ENCODE peak calls at places on chromosomes 4 and X, in eight cellular contexts. Y, O, W, K, L, F, E and I are unnamed samples.

GRCh38 chrX:103656623-103657022 is 27.8 kb downstream of the TCEAL1 start:
- DNase-seq in Y (no peak), O (no peak), W (peak; percentile 48), K (peak; percentile 56), L (no peak), F (no peak), E (no peak), I (no peak)

GRCh38 chrX:45295587-45295986 is 94.9 kb upstream of the DIPK2B start:
- DNase-seq in Y (no peak), O (peak; percentile 3), W (peak; percentile 9), K (peak; percentile 27), L (no peak), F (peak; percentile 6), E (no peak), I (no peak)

GRCh38 chr4:8907596-8908205 is 36.1 kb upstream of the HMX1 start:
- DNase-seq in Y (no peak), O (no peak), W (no peak), K (no peak), L (no peak), F (no peak), E (no peak), I (no peak)

GRCh38 chr4:61527886-61528285 is 327.8 kb downstream of the ADGRL3 start:
- DNase-seq in Y (no peak), O (no peak), W (no peak), K (no peak), L (no peak), F (no peak), E (no peak), I (no peak)

GRCh38 chr4:2962614-2963184 is 507 bp downstream of the NOP14 start:
- DNase-seq in Y (no peak), O (peak; percentile 85), W (peak; percentile 69), K (no peak), L (peak; percentile 92), F (no peak), E (no peak), I (peak; percentile 54)

GRCh38 chrX:133999013-133999705 is 13.8 kb upstream of the GPC3 start:
- DNase-seq in Y (no peak), O (no peak), W (peak; percentile 82), K (no peak), L (no peak), F (no peak), E (no peak), I (no peak)

GRCh38 chrX:22666441-22666840 is 333.3 kb upstream of the DDX53 start:
- DNase-seq in Y (no peak), O (no peak), W (peak; percentile 3), K (no peak), L (peak; percentile 76), F (peak; percentile 85), E (no peak), I (no peak)

GRCh38 chrX:10278716-10279115 is 121.9 kb downstream of the CLCN4 start:
- DNase-seq in Y (no peak), O (no peak), W (no peak), K (no peak), L (no peak), F (no peak), E (no peak), I (no peak)

GRCh38 chr4:108830509-108831244 is 67.8 kb upstream of the ETNPPL start:
- DNase-seq in Y (no peak), O (peak; percentile 86), W (no peak), K (no peak), L (peak; percentile 1), F (peak; percentile 89), E (peak; percentile 61), I (no peak)

GRCh38 chrX:78624884-78625283 is 34.2 kb downstream of the RTL3 start:
- DNase-seq in Y (no peak), O (no peak), W (no peak), K (no peak), L (no peak), F (no peak), E (no peak), I (no peak)

GRCh38 chr4:148539387-148539786 is 97.2 kb upstream of the NR3C2 start:
- DNase-seq in Y (no peak), O (no peak), W (no peak), K (no peak), L (peak; percentile 69), F (no peak), E (no peak), I (no peak)

GRCh38 chr4:6732441-6733357 is 16.7 kb downstream of the BLOC1S4 start:
- DNase-seq in Y (no peak), O (no peak), W (peak; percentile 92), K (peak; percentile 79), L (peak; percentile 68), F (no peak), E (no peak), I (no peak)

GRCh38 chr4:168859888-168860694 is 150.0 kb downstream of the CBR4 start:
- DNase-seq in Y (no peak), O (no peak), W (no peak), K (no peak), L (no peak), F (no peak), E (no peak), I (no peak)

GRCh38 chrX:140355922-140356321 is 148.9 kb downstream of the SOX3 start:
- DNase-seq in Y (no peak), O (no peak), W (no peak), K (no peak), L (peak; percentile 4), F (no peak), E (no peak), I (no peak)

GRCh38 chr4:182973421-182974340 is 56.5 kb upstream of the DCTD start:
- DNase-seq in Y (no peak), O (no peak), W (no peak), K (no peak), L (no peak), F (no peak), E (no peak), I (no peak)

GRCh38 chr4:182179105-182179504 is 64.1 kb upstream of the TENM3 start:
- DNase-seq in Y (no peak), O (peak; percentile 88), W (peak; percentile 67), K (no peak), L (peak; percentile 67), F (peak; percentile 82), E (no peak), I (no peak)

GRCh38 chr4:89108068-89108467 is 3.3 kb upstream of the TIGD2 start:
- DNase-seq in Y (no peak), O (no peak), W (no peak), K (no peak), L (peak; percentile 33), F (no peak), E (no peak), I (no peak)

GRCh38 chr4:145623831-145624230 is 4.6 kb downstream of the MMAA start:
- DNase-seq in Y (no peak), O (no peak), W (peak; percentile 22), K (peak; percentile 25), L (no peak), F (peak; percentile 20), E (no peak), I (no peak)

GRCh38 chrX:137432609-137433008 is 133.3 kb upstream of the ZIC3 start:
- DNase-seq in Y (no peak), O (peak; percentile 54), W (no peak), K (no peak), L (peak; percentile 80), F (peak; percentile 55), E (no peak), I (no peak)

GRCh38 chr4:141390527-141391046 is 169.9 kb downstream of the ZNF330 start:
- DNase-seq in Y (no peak), O (no peak), W (no peak), K (no peak), L (no peak), F (no peak), E (no peak), I (no peak)

GRCh38 chrX:105975382-105975781 is 63.1 kb downstream of the SERPINA7 start:
- DNase-seq in Y (no peak), O (no peak), W (peak; percentile 28), K (no peak), L (peak; percentile 22), F (no peak), E (no peak), I (no peak)